ENCODE peak calls at places on chromosomes 16 and 17, in ten cellular contexts. M, J, T, B, E, N, O, Q, K and H are unnamed samples.

GRCh38 chr16:67663151-67663876 is 2.6 kb downstream of the PARD6A start:
- DNase-seq in N (no peak), O (no peak), B (peak), K (no peak), T (no peak), J (no peak), M (no peak), Q (no peak), E (peak), H (no peak)

GRCh38 chr17:76354317-76354729 is 607 bp upstream of the PRPSAP1 start:
- DNase-seq in K (no peak), J (no peak), O (no peak), E (no peak), Q (no peak), M (no peak), T (peak), B (no peak), N (no peak), H (no peak)

GRCh38 chr16:28283173-28283572 is 9.2 kb upstream of the SBK1 start:
- DNase-seq in K (no peak), N (no peak), T (no peak), M (no peak), J (no peak), O (no peak), E (no peak), Q (no peak), B (no peak), H (no peak)

GRCh38 chr17:3754458-3755334 is 31.0 kb downstream of the HASPIN start:
- DNase-seq in N (peak), O (peak), M (no peak), T (no peak), Q (no peak), E (no peak), K (peak), B (no peak), J (no peak), H (no peak)

GRCh38 chr17:1159781-1160180 is 20.0 kb downstream of the ABR start:
- DNase-seq in M (no peak), K (no peak), Q (peak), N (no peak), T (no peak), E (no peak), O (no peak), J (no peak), B (no peak), H (no peak)

GRCh38 chr16:3954411-3954921 is 74.0 kb upstream of the CREBBP start:
- DNase-seq in J (peak), T (no peak), K (no peak), O (peak), Q (no peak), N (no peak), E (no peak), B (peak), M (peak), H (no peak)

GRCh38 chr17:78164748-78165607 is 3.4 kb upstream of the SYNGR2 start:
- DNase-seq in J (no peak), N (no peak), O (no peak), E (no peak), B (no peak), M (no peak), Q (no peak), K (no peak), T (no peak), H (no peak)

GRCh38 chr17:40819528-40820125 is 2.8 kb downstream of the KRT10 start:
- DNase-seq in M (no peak), K (no peak), T (no peak), J (peak), Q (no peak), N (no peak), B (no peak), O (no peak), E (peak), H (no peak)

GRCh38 chr16:57985204-57986121 is 14.5 kb upstream of the CNGB1 start:
- DNase-seq in E (no peak), Q (no peak), O (no peak), M (no peak), B (peak), T (no peak), N (no peak), K (no peak), J (no peak), H (no peak)

GRCh38 chr16:88464447-88465318 is 11.6 kb downstream of the ZFPM1 start:
- DNase-seq in O (no peak), Q (no peak), T (no peak), K (no peak), B (no peak), M (no peak), E (no peak), J (peak), N (no peak), H (no peak)

GRCh38 chr17:13127921-13128582 is 110.2 kb upstream of the ELAC2 start:
- DNase-seq in N (no peak), M (no peak), Q (no peak), E (no peak), B (no peak), K (no peak), O (no peak), J (no peak), T (no peak), H (no peak)

GRCh38 chr16:57741660-57742191 is 6.2 kb downstream of the KATNB1 start:
- DNase-seq in O (no peak), K (no peak), Q (no peak), E (no peak), N (no peak), M (no peak), J (no peak), B (peak), T (no peak), H (no peak)

GRCh38 chr17:6831662-6832263 is at the start of gene TEKT1:
- DNase-seq in T (peak), O (peak), M (peak), J (peak), Q (peak), N (peak), E (peak), K (peak), B (peak), H (no peak)

GRCh38 chr17:42122371-42123303 is at the start of gene HSPB9:
- DNase-seq in N (no peak), O (peak), M (no peak), T (no peak), K (no peak), E (no peak), Q (no peak), J (no peak), B (peak), H (no peak)

GRCh38 chr16:29729116-29729521 is 16.7 kb downstream of the C16orf54 start:
- DNase-seq in N (peak), K (no peak), Q (peak), M (no peak), E (peak), J (peak), O (peak), B (no peak), T (peak), H (no peak)

GRCh38 chr16:2963611-2964415 is at the start of gene KREMEN2:
- DNase-seq in Q (peak), N (no peak), E (peak), K (peak), O (no peak), J (no peak), B (peak), M (no peak), T (peak), H (no peak)

GRCh38 chr16:74698220-74698619 is 2.4 kb downstream of the MLKL start:
- DNase-seq in E (no peak), J (peak), T (no peak), B (no peak), O (no peak), K (no peak), Q (no peak), N (no peak), M (no peak), H (peak)

GRCh38 chr17:61411114-61411943 is 11.7 kb downstream of the TBX2 start:
- DNase-seq in N (no peak), T (peak), E (no peak), Q (peak), M (peak), B (peak), K (peak), J (peak), O (peak), H (no peak)

GRCh38 chr17:78677303-78678219 is 100.4 kb upstream of the DNAH17 start:
- DNase-seq in N (no peak), E (peak), O (peak), K (no peak), T (no peak), J (no peak), B (peak), Q (no peak), M (no peak), H (no peak)

GRCh38 chr16:5024632-5025031 is 9.1 kb downstream of the NAGPA start:
- DNase-seq in K (no peak), T (no peak), B (no peak), M (no peak), J (peak), N (peak), E (peak), Q (no peak), O (no peak), H (no peak)

GRCh38 chr16:71629617-71630016 is 3.6 kb downstream of the MARVELD3 start:
- DNase-seq in E (no peak), T (no peak), J (no peak), O (no peak), N (peak), M (no peak), K (no peak), B (no peak), Q (no peak), H (no peak)

GRCh38 chr17:43456661-43457361 is 27.0 kb upstream of the DHX8 start:
- DNase-seq in B (no peak), M (no peak), O (no peak), E (no peak), T (no peak), K (no peak), J (no peak), Q (no peak), N (no peak), H (no peak)

GRCh38 chr17:80761421-80761871 is 216.8 kb downstream of the RPTOR start:
- DNase-seq in T (no peak), B (no peak), E (peak), K (peak), O (no peak), M (peak), N (no peak), Q (peak), J (peak), H (no peak)

GRCh38 chr17:43908111-43908721 is 880 bp upstream of the MPP2 start:
- DNase-seq in B (peak), T (peak), Q (peak), O (no peak), M (peak), E (peak), K (peak), N (no peak), J (peak), H (no peak)

GRCh38 chr16:57130950-57131321 is 38.6 kb downstream of the CPNE2 start:
- DNase-seq in O (no peak), N (no peak), K (no peak), B (no peak), T (no peak), M (no peak), J (no peak), Q (no peak), E (no peak), H (no peak)

GRCh38 chr16:85462405-85463227 is 150.5 kb upstream of the GSE1 start:
- DNase-seq in J (no peak), Q (no peak), B (no peak), M (no peak), O (peak), K (no peak), E (no peak), N (no peak), T (no peak), H (no peak)

GRCh38 chr16:70644763-70645597 is 1.4 kb upstream of the IL34 start:
- DNase-seq in N (no peak), M (no peak), K (no peak), B (no peak), Q (no peak), J (no peak), T (no peak), E (no peak), O (no peak), H (no peak)

GRCh38 chr17:76867578-76868175 is 527 bp upstream of the MGAT5B start:
- DNase-seq in E (no peak), K (no peak), B (no peak), J (peak), T (no peak), M (no peak), O (no peak), N (no peak), Q (peak), H (no peak)

GRCh38 chr16:14026572-14026971 is 44.5 kb upstream of the MRTFB start:
- DNase-seq in J (no peak), Q (no peak), O (no peak), K (no peak), T (no peak), M (no peak), B (no peak), E (no peak), N (no peak), H (no peak)

GRCh38 chr16:14029658-14030057 is 41.5 kb upstream of the MRTFB start:
- DNase-seq in Q (no peak), B (no peak), M (no peak), N (no peak), T (no peak), O (no peak), J (no peak), K (no peak), E (no peak), H (no peak)

GRCh38 chr16:14024300-14024699 is 46.8 kb upstream of the MRTFB start:
- DNase-seq in O (no peak), Q (no peak), J (peak), M (no peak), N (no peak), B (no peak), E (no peak), K (no peak), T (no peak), H (no peak)

DNA sequence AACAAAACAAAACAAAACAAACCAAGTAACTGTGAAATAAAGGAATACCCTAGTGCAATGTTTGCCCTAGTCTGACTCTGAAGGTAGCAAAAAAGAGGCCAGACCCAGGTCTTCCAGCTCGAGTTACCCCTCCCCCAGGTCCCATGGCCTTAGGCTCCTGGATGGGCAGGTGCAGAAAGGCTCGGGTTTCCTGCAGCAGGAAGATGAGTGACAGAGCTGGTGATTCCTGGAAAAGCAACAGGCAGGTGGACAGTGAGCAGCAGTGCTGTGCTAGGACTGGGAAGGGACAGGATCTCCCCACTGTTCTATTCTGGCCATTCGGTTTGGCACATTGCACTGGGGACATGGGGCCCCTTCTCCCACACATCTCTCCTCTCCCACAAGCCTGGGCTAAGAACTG is 42.9 kb upstream of the MRTFB start:
- DNase-seq in M (no peak), Q (no peak), O (no peak), K (no peak), J (no peak), T (no peak), N (no peak), E (no peak), B (no peak), H (no peak)
- H3K4me3 ChIP-seq in M (no peak), Q (no peak), O (no peak), K (no peak), J (no peak), T (no peak), N (no peak), E (no peak), B (no peak), H (no peak)

DNA sequence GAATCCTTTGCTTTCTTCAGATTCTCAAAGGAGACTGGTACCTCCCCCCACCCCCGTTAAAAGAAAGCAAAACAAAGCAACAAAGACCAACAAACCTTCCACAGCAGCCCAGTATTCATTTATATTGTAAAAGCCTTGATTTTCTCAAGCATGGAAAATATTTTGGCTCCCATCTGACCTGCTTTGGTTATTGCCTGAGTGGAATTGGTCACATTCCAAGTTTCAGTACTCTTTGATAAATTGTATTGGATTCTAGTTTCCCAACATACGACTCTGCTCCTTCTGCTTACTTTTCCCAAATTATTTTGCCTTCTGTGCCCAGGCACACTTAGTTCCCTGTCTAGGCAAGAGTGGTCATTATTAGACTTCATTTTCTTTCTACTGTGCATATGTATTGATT is 1.3 kb downstream of the ABCC11 start:
- DNase-seq in J (peak), N (no peak), Q (no peak), M (no peak), B (no peak), E (no peak), T (no peak), O (no peak), K (no peak), H (no peak)
- H3K4me3 ChIP-seq in J (peak), N (peak), Q (no peak), M (peak), B (peak), E (no peak), T (no peak), O (peak), K (no peak), H (no peak)

GRCh38 chr16:1374418-1375297 is 22.9 kb downstream of the GNPTG start:
- DNase-seq in O (no peak), N (no peak), B (no peak), M (no peak), T (no peak), E (no peak), J (no peak), Q (no peak), K (no peak), H (no peak)
- H3K4me3 ChIP-seq in O (no peak), N (no peak), B (peak), M (no peak), T (no peak), E (no peak), J (no peak), Q (no peak), K (no peak), H (no peak)

GRCh38 chr17:21379080-21379711 is 3.0 kb downstream of the KCNJ12 start:
- DNase-seq in Q (no peak), K (no peak), J (no peak), M (no peak), N (no peak), T (no peak), B (peak), E (no peak), O (no peak), H (no peak)
- H3K4me3 ChIP-seq in Q (no peak), K (no peak), J (no peak), M (no peak), N (no peak), T (no peak), B (no peak), E (no peak), O (no peak), H (no peak)